ENCODE peak calls at places on chromosomes 16 and 17, in nine cellular contexts. E is stimulated activated CD4-positive, alpha-beta T cell treated with anti-CD3 and anti-CD28 coated beads, Interleukin-12 subunit alpha, Interleukin-12 subunit beta, amount 100 ng/mL, for 4 hours; H is HT1080; A is astrocyte of the spinal cord; K is activated T-helper 1 cell treated with Interleukin-2 at 50 U/mL for 16 hours; Z is lung; G is stromal cell of bone marrow; M is fibroblast of pulmonary artery; I is psoas muscle. X is an unnamed sample.

GRCh38 chr17:50331085-50331791 is 14.7 kb upstream of the XYLT2 start:
- DNase-seq in A (peak; percentile 95), I (no peak), M (peak; percentile 81), Z (no peak), K (no peak), E (no peak), H (peak; percentile 90), G (peak; percentile 96), X (no peak)

GRCh38 chr16:68086860-68087268 is 1.7 kb downstream of the NFATC3 start:
- DNase-seq in Z (no peak), H (peak; percentile 16), E (no peak), M (no peak), I (no peak), G (no peak), K (no peak), A (peak; percentile 22), X (no peak)

GRCh38 chr16:77271532-77272426 is 72.6 kb downstream of the SYCE1L start:
- DNase-seq in E (no peak), H (peak; percentile 8), K (no peak), I (no peak), M (no peak), G (no peak), Z (no peak), A (no peak), X (no peak)

GRCh38 chr17:45976755-45977505 is 22.1 kb upstream of the STH start:
- DNase-seq in K (no peak), G (no peak), I (peak; percentile 63), M (peak; percentile 24), H (peak; percentile 25), A (no peak), E (no peak), Z (no peak), X (no peak)

GRCh38 chr17:45841883-45842525 is 2.7 kb upstream of the SPPL2C start:
- DNase-seq in G (no peak), A (no peak), M (no peak), I (no peak), E (no peak), H (no peak), Z (no peak), K (no peak), X (no peak)

GRCh38 chr17:45317113-45317820 is 447 bp upstream of the MAP3K14 start:
- DNase-seq in H (peak; percentile 100), Z (peak; percentile 100), A (peak; percentile 100), E (peak; percentile 99), G (peak; percentile 100), M (peak; percentile 100), K (peak; percentile 100), I (peak; percentile 100), X (peak; percentile 100)

GRCh38 chr17:44601574-44602372 is 44.5 kb downstream of the FZD2 start:
- DNase-seq in M (no peak), I (no peak), K (no peak), H (no peak), E (no peak), Z (peak; percentile 49), G (no peak), A (peak; percentile 40), X (no peak)

GRCh38 chr17:38730526-38731379 is 612 bp downstream of the CISD3 start:
- DNase-seq in A (peak; percentile 49), I (peak; percentile 80), M (peak; percentile 53), H (peak; percentile 53), E (no peak), K (no peak), Z (peak; percentile 82), G (no peak), X (no peak)

GRCh38 chr16:976389-976931 is 5.1 kb upstream of the SOX8 start:
- DNase-seq in A (no peak), H (no peak), M (no peak), K (no peak), Z (no peak), G (no peak), E (peak; percentile 35), I (no peak), X (no peak)

GRCh38 chr17:49567871-49568694 is 7.6 kb upstream of the NXPH3 start:
- DNase-seq in H (peak; percentile 72), A (peak; percentile 73), E (peak; percentile 86), I (peak; percentile 92), G (peak; percentile 59), M (peak; percentile 82), Z (peak; percentile 91), K (peak; percentile 68), X (peak; percentile 81)